ENCODE peak calls at places on chromosomes 11 and 22, in seven cellular contexts. U, L, E, F, M, G and Y are unnamed samples.

GRCh38 chr11:114084414-114084813 is 24.9 kb downstream of the ZBTB16 start:
- DNase-seq in U (no peak), L (no peak), E (no peak), F (no peak), M (no peak), G (no peak), Y (no peak)

GRCh38 chr22:45059296-45059695 is 49.5 kb upstream of the PHF21B start:
- DNase-seq in U (no peak), L (no peak), E (no peak), F (no peak), M (no peak), G (no peak), Y (no peak)

GRCh38 chr22:19085233-19086043 is 36.8 kb downstream of the DGCR2 start:
- DNase-seq in U (no peak), L (no peak), E (no peak), F (no peak), M (peak; percentile 59), G (peak; percentile 37), Y (no peak)

GRCh38 chr11:35980646-35981402 is 37.0 kb downstream of the LDLRAD3 start:
- DNase-seq in U (no peak), L (peak; percentile 9), E (no peak), F (no peak), M (peak; percentile 28), G (no peak), Y (peak; percentile 4)

GRCh38 chr11:128021304-128022006 is 565.9 kb downstream of the ETS1 start:
- DNase-seq in U (no peak), L (no peak), E (no peak), F (no peak), M (no peak), G (peak; percentile 56), Y (no peak)

GRCh38 chr22:35334010-35334409 is 34.3 kb downstream of the TOM1 start:
- DNase-seq in U (no peak), L (no peak), E (no peak), F (no peak), M (no peak), G (no peak), Y (no peak)

GRCh38 chr11:4083198-4083597 is 11.4 kb upstream of the RRM1 start:
- DNase-seq in U (no peak), L (no peak), E (no peak), F (no peak), M (no peak), G (no peak), Y (no peak)

GRCh38 chr22:36862251-36863242 is 1.7 kb downstream of the NCF4 start:
- DNase-seq in U (peak; percentile 66), L (peak; percentile 36), E (peak; percentile 61), F (no peak), M (no peak), G (no peak), Y (peak; percentile 58)

GRCh38 chr22:31876156-31877035 is 67.9 kb upstream of the YWHAH start:
- DNase-seq in U (no peak), L (no peak), E (no peak), F (no peak), M (no peak), G (no peak), Y (no peak)

GRCh38 chr22:26214466-26214865 is 45.2 kb downstream of the SEZ6L start:
- DNase-seq in U (no peak), L (no peak), E (no peak), F (no peak), M (no peak), G (no peak), Y (no peak)

GRCh38 chr11:126341760-126342161 is 13.7 kb upstream of the ST3GAL4 start:
- DNase-seq in U (no peak), L (no peak), E (no peak), F (no peak), M (peak; percentile 86), G (no peak), Y (no peak)

GRCh38 chr11:98940913-98941312 is 79.8 kb upstream of the CNTN5 start:
- DNase-seq in U (no peak), L (no peak), E (no peak), F (no peak), M (no peak), G (peak; percentile 68), Y (no peak)

GRCh38 chr11:47148903-47149535 is 27.7 kb downstream of the ARFGAP2 start:
- DNase-seq in U (no peak), L (no peak), E (no peak), F (no peak), M (peak; percentile 26), G (no peak), Y (no peak)

GRCh38 chr11:69000831-69001245 is 12.2 kb downstream of the MRGPRF start:
- DNase-seq in U (peak; percentile 49), L (no peak), E (peak; percentile 29), F (no peak), M (peak; percentile 73), G (peak; percentile 37), Y (peak; percentile 77)

GRCh38 chr11:114197799-114198500 is 98.2 kb upstream of the NNMT start:
- DNase-seq in U (peak; percentile 63), L (peak; percentile 80), E (peak; percentile 83), F (no peak), M (peak; percentile 82), G (no peak), Y (peak; percentile 91)

GRCh38 chr11:108606495-108607160 is 13.1 kb upstream of the EXPH5 start:
- DNase-seq in U (no peak), L (no peak), E (no peak), F (no peak), M (no peak), G (no peak), Y (no peak)

GRCh38 chr11:70024773-70025045 is 53.4 kb upstream of the ANO1 start:
- DNase-seq in U (no peak), L (no peak), E (no peak), F (no peak), M (no peak), G (no peak), Y (no peak)

DNA sequence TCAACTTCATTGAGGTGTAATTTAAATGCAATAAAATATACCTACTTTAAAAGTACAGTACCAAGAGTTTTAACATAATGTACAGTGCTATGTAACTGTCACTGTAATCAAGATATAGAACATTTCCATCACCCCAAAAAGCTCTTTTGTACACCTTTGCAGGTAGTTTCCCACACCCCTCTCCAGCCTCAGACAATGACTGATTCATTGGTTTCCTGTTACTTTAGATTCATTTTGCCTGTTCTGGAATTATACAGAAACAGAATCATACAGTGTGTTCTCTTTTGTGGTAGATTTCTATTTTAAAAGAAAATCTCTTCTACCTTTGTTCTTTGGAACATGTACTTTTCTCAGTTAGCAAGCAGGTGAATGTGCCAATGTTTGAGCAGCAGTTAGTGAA is 38.2 kb downstream of the SHISA8 start:
- DNase-seq in U (no peak), L (no peak), E (no peak), F (no peak), M (no peak), G (no peak), Y (no peak)
- H3K36me3 ChIP-seq in U (peaks cover 93% of the 10 kb centered on the region), L (no peaks in the 10 kb centered on the region), E (peaks cover 100% of the 10 kb centered on the region), F (peaks cover 66% of the 10 kb centered on the region), M (peaks cover 58% of the 10 kb centered on the region), G (peaks cover 76% of the 10 kb centered on the region), Y (no peaks in the 10 kb centered on the region)

GRCh38 chr11:62560566-62561103 is 13.1 kb downstream of the EEF1G start:
- DNase-seq in U (peak; percentile 94), L (peak; percentile 91), E (peak; percentile 90), F (peak; percentile 72), M (peak; percentile 97), G (peak; percentile 98), Y (peak; percentile 93)
- H3K27ac ChIP-seq in U (peak overlapping the region; percentile 97), L (peak overlapping the region; percentile 60), E (peak overlapping the region; percentile 76), F (peak overlapping the region; percentile 99), M (peak overlapping the region; percentile 85), G (peak overlapping the region; percentile 95), Y (peak overlapping the region; percentile 85)

DNA sequence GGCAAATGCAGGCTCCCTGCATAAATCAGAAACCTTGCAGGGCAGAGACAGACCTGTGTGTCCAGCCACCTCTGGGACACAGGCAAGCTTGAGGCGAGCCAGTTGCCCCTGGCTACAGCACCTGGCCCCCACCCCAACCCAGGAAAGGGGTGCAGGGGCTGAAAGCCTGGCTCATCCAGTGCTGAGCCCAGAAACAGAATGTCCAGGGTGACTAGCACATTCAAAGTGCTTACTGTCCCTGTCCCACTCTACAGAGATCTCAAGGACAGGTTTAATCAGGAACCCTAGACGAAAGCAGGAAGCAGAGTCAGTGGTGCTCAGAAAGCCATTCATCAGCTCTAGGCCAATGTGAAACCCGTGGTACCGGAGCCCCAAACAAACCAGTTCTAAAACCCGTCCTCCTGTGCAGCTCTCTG is 31.9 kb downstream of the PLEKHA7 start:
- DNase-seq in U (no peak), L (no peak), E (no peak), F (no peak), M (no peak), G (peak; percentile 18), Y (no peak)
- H3K4me1 ChIP-seq in U (peaks cover 49% of the 10 kb centered on the region), L (peaks cover 14% of the 10 kb centered on the region), E (peaks cover 31% of the 10 kb centered on the region), F (peaks cover 7% of the 10 kb centered on the region), M (peaks cover 38% of the 10 kb centered on the region), G (peaks cover 18% of the 10 kb centered on the region), Y (peaks cover 3% of the 10 kb centered on the region)

GRCh38 chr11:66707486-66707885 is 21.5 kb downstream of the SPTBN2 start:
- DNase-seq in U (no peak), L (no peak), E (no peak), F (no peak), M (no peak), G (no peak), Y (no peak)

GRCh38 chr11:66705587-66706335 is 23.3 kb downstream of the SPTBN2 start:
- DNase-seq in U (no peak), L (no peak), E (no peak), F (no peak), M (no peak), G (no peak), Y (no peak)

GRCh38 chr11:66708701-66709100 is 20.3 kb downstream of the SPTBN2 start:
- DNase-seq in U (no peak), L (no peak), E (no peak), F (no peak), M (no peak), G (no peak), Y (no peak)

GRCh38 chr11:66706989-66707388 is 22.0 kb downstream of the SPTBN2 start:
- DNase-seq in U (no peak), L (no peak), E (no peak), F (no peak), M (no peak), G (no peak), Y (no peak)

GRCh38 chr11:66708026-66708579 is 20.9 kb downstream of the SPTBN2 start:
- DNase-seq in U (no peak), L (no peak), E (no peak), F (no peak), M (no peak), G (no peak), Y (no peak)
- H3K36me3 ChIP-seq in U (no peaks in the 10 kb centered on the region), L (no peaks in the 10 kb centered on the region), E (no peaks in the 10 kb centered on the region), F (no peaks in the 10 kb centered on the region), M (peaks cover 77% of the 10 kb centered on the region), G (no peaks in the 10 kb centered on the region), Y (peaks cover 33% of the 10 kb centered on the region)

DNA sequence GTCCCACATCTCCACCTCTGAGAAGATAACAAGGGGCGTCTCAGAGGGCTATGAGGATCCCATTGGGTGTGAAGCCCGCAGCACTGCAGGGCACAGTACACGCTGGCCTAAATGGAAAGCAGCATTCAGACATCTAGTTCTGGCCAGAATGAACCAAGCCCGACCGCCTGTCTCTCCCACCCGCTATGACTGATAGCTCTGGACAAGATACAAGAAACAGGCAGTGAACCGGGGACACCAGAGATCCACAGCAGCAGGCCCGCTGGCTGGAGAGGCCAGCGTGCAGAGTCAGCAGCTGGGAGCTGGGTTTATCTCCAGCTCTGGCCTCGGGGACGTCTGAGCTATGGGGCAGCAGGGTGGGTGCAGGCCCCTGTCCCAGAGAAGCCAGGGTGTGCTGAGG is 9.6 kb downstream of the CERK start:
- DNase-seq in U (no peak), L (no peak), E (no peak), F (no peak), M (peak; percentile 11), G (no peak), Y (no peak)
- H3K27ac ChIP-seq in U (no peak overlapping the region), L (peak overlapping the region; percentile 70), E (no peak overlapping the region), F (no peak overlapping the region), M (no peak overlapping the region), G (no peak overlapping the region), Y (no peak overlapping the region)